ENCODE peak calls at places on chromosomes 6 and 20, in six cellular contexts. W is nucleus accumbens; B is HS-5; Z is lung; K is effector memory CD8-positive, alpha-beta T cell; M is activated effector memory CD4-positive, alpha-beta T cell treated with Interleukin-2 at 50 U/mL for 16 hours. T is an unnamed sample.

GRCh38 chr6:33983109-33983475 is 162.8 kb downstream of the GRM4 start:
- DNase-seq in W (no peak), B (no peak), Z (peak; percentile 62), K (no peak), M (no peak), T (no peak)

GRCh38 chr6:166307082-166307980 is 861 bp downstream of the PRR18 start:
- DNase-seq in W (no peak), B (no peak), Z (no peak), K (no peak), M (no peak), T (no peak)

GRCh38 chr6:104123227-104123626 is 736.5 kb downstream of the HACE1 start:
- DNase-seq in W (no peak), B (no peak), Z (no peak), K (no peak), M (no peak), T (no peak)

GRCh38 chr20:38304845-38305447 is 990 bp downstream of the BPI start:
- DNase-seq in W (no peak), B (no peak), Z (peak; percentile 44), K (no peak), M (no peak), T (no peak)

GRCh38 chr20:40010483-40010882 is 678.6 kb downstream of the MAFB start:
- DNase-seq in W (no peak), B (peak; percentile 23), Z (no peak), K (no peak), M (no peak), T (no peak)

GRCh38 chr6:145502417-145502816 is 232.9 kb downstream of the EPM2A start:
- DNase-seq in W (no peak), B (no peak), Z (no peak), K (no peak), M (no peak), T (peak; percentile 50)

GRCh38 chr6:19759117-19759880 is 77.9 kb upstream of the ID4 start:
- DNase-seq in W (no peak), B (peak; percentile 71), Z (no peak), K (no peak), M (no peak), T (peak; percentile 77)

GRCh38 chr20:18567739-18568091 is 483 bp downstream of the SMIM26 start:
- DNase-seq in W (no peak), B (no peak), Z (no peak), K (no peak), M (no peak), T (no peak)

GRCh38 chr6:41941280-41942044 is at the start of gene CCND3:
- DNase-seq in W (peak; percentile 82), B (peak; percentile 74), Z (peak; percentile 91), K (peak; percentile 79), M (peak; percentile 75), T (peak; percentile 78)